ENCODE peak calls at places on chromosome 22, in four cellular contexts. X is RWPE1, P is heart right ventricle, U is cardiac fibroblast. C is an unnamed sample.

GRCh38 chr22:38873469-38874411 is 1.7 kb upstream of the CBX6 start:
- DNase-seq in X (no peak), P (no peak), U (no peak), C (no peak)

GRCh38 chr22:26835929-26836528 is 178.6 kb downstream of the MIAT start:
- DNase-seq in X (peak), P (no peak), U (peak), C (peak)

GRCh38 chr22:20427945-20428417 is 9.6 kb downstream of the SCARF2 start:
- DNase-seq in X (no peak), P (no peak), U (no peak), C (no peak)

GRCh38 chr22:19958083-19959042 is 16.7 kb upstream of the TXNRD2 start:
- DNase-seq in X (no peak), P (no peak), U (peak), C (no peak)

GRCh38 chr22:20922141-20922751 is 5.0 kb downstream of the CRKL start:
- DNase-seq in X (no peak), P (no peak), U (no peak), C (no peak)

GRCh38 chr22:27800250-27801131 is 1.1 kb downstream of the MN1 start:
- DNase-seq in X (peak), P (no peak), U (peak), C (peak)

GRCh38 chr22:19714320-19715252 is at the start of gene SEPTIN5:
- DNase-seq in X (no peak), P (no peak), U (no peak), C (no peak)

GRCh38 chr22:20506543-20507252 is 712 bp upstream of the MED15 start:
- DNase-seq in X (no peak), P (no peak), U (no peak), C (no peak)

GRCh38 chr22:47093720-47094119 is 331.3 kb downstream of the TBC1D22A start:
- DNase-seq in X (no peak), P (no peak), U (no peak), C (no peak)

GRCh38 chr22:32932176-32932575 is 126.0 kb downstream of the SYN3 start:
- DNase-seq in X (no peak), P (no peak), U (no peak), C (no peak)

GRCh38 chr22:48179571-48180546 is 1417.4 kb downstream of the TBC1D22A start:
- DNase-seq in X (no peak), P (no peak), U (no peak), C (no peak)

GRCh38 chr22:48688366-48688765 is 1139.3 kb downstream of the BRD1 start:
- DNase-seq in X (no peak), P (no peak), U (no peak), C (no peak)

GRCh38 chr22:33908201-33909074 is 11.8 kb downstream of the LARGE1 start:
- DNase-seq in X (no peak), P (no peak), U (no peak), C (no peak)

GRCh38 chr22:19871845-19872778 is 17.4 kb upstream of the GNB1L start:
- DNase-seq in X (no peak), P (no peak), U (no peak), C (no peak)

GRCh38 chr22:43434601-43435311 is 22.9 kb downstream of the MPPED1 start:
- DNase-seq in X (no peak), P (no peak), U (no peak), C (no peak)

GRCh38 chr22:19120829-19121630 is 1.2 kb downstream of the DGCR2 start:
- DNase-seq in X (peak), P (peak), U (peak), C (peak)

GRCh38 chr22:34105461-34106062 is 185.3 kb upstream of the LARGE1 start:
- DNase-seq in X (no peak), P (peak), U (peak), C (peak)

GRCh38 chr22:39384750-39385480 is 14.7 kb upstream of the TAB1 start:
- DNase-seq in X (no peak), P (no peak), U (peak), C (peak)

GRCh38 chr22:21992593-21993237 is 10.1 kb upstream of the TOP3B start:
- DNase-seq in X (no peak), P (no peak), U (no peak), C (no peak)

GRCh38 chr22:45446216-45446615 is 32.7 kb downstream of the RIBC2 start:
- DNase-seq in X (no peak), P (no peak), U (no peak), C (no peak)

GRCh38 chr22:46053563-46054090 is 76.7 kb upstream of the WNT7B start:
- DNase-seq in X (peak), P (peak), U (peak), C (peak)

GRCh38 chr22:32127904-32128303 is 31.2 kb downstream of the C22orf42 start:
- DNase-seq in X (no peak), P (no peak), U (no peak), C (no peak)

GRCh38 chr22:27797793-27798525 is 3.6 kb downstream of the MN1 start:
- DNase-seq in X (no peak), P (no peak), U (no peak), C (no peak)

GRCh38 chr22:27387561-27387960 is 414.0 kb downstream of the MN1 start:
- DNase-seq in X (no peak), P (no peak), U (no peak), C (no peak)

GRCh38 chr22:47839586-47840245 is 1077.3 kb downstream of the TBC1D22A start:
- DNase-seq in X (no peak), P (no peak), U (no peak), C (no peak)

GRCh38 chr22:25143161-25144076 is 56.2 kb upstream of the CRYBB3 start:
- DNase-seq in X (no peak), P (no peak), U (peak), C (no peak)

GRCh38 chr22:44998296-44998695 is 11.5 kb downstream of the PHF21B start:
- DNase-seq in X (no peak), P (no peak), U (no peak), C (no peak)

GRCh38 chr22:19593991-19594569 is 69.9 kb upstream of the CLDN5 start:
- DNase-seq in X (no peak), P (no peak), U (no peak), C (no peak)

GRCh38 chr22:30485362-30485988 is 13.7 kb upstream of the SEC14L3 start:
- DNase-seq in X (peak), P (peak), U (peak), C (peak)

GRCh38 chr22:49062155-49063039 is 765.3 kb downstream of the BRD1 start:
- DNase-seq in X (no peak), P (no peak), U (no peak), C (no peak)

GRCh38 chr22:26406118-26406517 is 22.9 kb upstream of the ASPHD2 start:
- DNase-seq in X (no peak), P (no peak), U (no peak), C (no peak)

GRCh38 chr22:32801436-32802290 is at the start of gene TIMP3:
- DNase-seq in X (peak), P (peak), U (peak), C (peak)

GRCh38 chr22:49039625-49040024 is 788.0 kb downstream of the BRD1 start:
- DNase-seq in X (no peak), P (no peak), U (no peak), C (no peak)

GRCh38 chr22:45336971-45337431 is 27.3 kb downstream of the FAM118A start:
- DNase-seq in X (no peak), P (peak), U (peak), C (no peak)

GRCh38 chr22:33565580-33565995 is 354.7 kb downstream of the LARGE1 start:
- DNase-seq in X (no peak), P (peak), U (no peak), C (no peak)

GRCh38 chr22:44312766-44313165 is at the start of gene SHISAL1:
- DNase-seq in X (no peak), P (no peak), U (peak), C (no peak)

GRCh38 chr22:19959043-19959586 is 17.5 kb upstream of the TXNRD2 start:
- DNase-seq in X (no peak), P (peak), U (peak), C (peak)

GRCh38 chr22:45612451-45612901 is 59.2 kb upstream of the ATXN10 start:
- DNase-seq in X (peak), P (peak), U (peak), C (no peak)

GRCh38 chr22:21666786-21667185 is 974 bp downstream of the PPIL2 start:
- DNase-seq in X (no peak), P (no peak), U (no peak), C (no peak)

GRCh38 chr22:32401486-32401885 is 10.6 kb downstream of the RTCB start:
- DNase-seq in X (no peak), P (no peak), U (no peak), C (no peak)

DNA sequence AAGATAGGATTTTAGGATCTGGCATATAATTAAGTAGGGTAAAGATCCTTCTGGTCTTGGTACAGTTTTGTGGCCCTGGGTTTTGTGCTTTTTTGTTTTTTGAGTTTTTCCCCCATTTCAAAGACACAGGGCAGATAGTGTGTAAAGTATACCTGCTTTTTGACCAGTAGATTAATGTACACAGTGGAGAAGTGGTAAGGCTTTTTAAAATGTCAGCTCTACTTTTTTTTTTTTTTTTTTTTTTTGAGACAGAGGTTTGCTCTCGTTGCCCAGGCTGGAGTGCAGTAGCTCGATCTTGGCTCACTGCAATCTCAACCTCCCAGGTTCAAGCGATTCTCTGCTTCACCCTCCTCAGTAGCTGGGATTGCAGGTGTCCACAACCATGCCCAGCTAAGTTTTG is 4.0 kb downstream of the EP300 start:
- DNase-seq in X (no peak), P (no peak), U (no peak), C (no peak)
- TF ChIP-seq CTCF in X (no peak), P (no peak), U (no peak), C (no peak)

GRCh38 chr22:50398698-50399648 is 55.8 kb downstream of the PPP6R2 start:
- DNase-seq in X (no peak), P (no peak), U (no peak), C (no peak)
- TF ChIP-seq CTCF in X (no peak), P (no peak), U (no peak), C (no peak)

DNA sequence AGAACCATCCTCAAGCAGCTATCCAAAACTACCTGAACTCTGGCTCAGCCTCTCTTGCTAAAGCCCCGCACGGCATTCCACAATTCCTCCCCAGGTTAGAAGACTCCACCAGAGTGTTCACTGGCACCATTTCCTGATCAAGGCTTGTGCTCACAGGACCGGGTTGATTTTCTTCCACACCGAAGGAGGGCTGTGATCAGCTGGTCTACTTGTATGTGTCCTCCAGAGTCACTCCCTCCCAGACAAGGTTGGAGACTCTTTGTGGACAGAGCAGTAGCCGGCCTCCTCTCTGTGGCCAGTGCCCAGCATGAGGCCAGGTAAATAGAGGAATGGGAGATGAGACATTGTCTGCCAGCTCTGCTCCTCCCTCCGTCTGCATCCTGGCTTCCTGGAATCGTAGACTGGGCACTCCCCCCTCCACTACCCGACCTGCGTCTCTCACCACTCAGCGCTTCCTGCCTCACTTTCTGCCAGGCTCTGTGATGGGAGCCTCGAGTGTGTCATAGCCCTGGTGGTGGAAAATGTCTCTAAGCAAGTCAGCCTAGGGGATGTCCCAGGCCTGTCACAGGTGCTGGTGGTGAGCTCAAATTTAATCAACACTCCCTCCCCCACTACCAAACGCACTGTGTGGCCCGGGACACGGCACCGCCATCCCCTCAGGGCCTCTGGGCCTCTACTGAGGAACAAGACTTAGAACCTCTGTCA is 12.5 kb upstream of the TMPRSS6 start:
- DNase-seq in X (peak), P (no peak), U (peak), C (no peak)
- TF ChIP-seq CTCF in X (no peak), P (no peak), U (peak), C (no peak)

DNA sequence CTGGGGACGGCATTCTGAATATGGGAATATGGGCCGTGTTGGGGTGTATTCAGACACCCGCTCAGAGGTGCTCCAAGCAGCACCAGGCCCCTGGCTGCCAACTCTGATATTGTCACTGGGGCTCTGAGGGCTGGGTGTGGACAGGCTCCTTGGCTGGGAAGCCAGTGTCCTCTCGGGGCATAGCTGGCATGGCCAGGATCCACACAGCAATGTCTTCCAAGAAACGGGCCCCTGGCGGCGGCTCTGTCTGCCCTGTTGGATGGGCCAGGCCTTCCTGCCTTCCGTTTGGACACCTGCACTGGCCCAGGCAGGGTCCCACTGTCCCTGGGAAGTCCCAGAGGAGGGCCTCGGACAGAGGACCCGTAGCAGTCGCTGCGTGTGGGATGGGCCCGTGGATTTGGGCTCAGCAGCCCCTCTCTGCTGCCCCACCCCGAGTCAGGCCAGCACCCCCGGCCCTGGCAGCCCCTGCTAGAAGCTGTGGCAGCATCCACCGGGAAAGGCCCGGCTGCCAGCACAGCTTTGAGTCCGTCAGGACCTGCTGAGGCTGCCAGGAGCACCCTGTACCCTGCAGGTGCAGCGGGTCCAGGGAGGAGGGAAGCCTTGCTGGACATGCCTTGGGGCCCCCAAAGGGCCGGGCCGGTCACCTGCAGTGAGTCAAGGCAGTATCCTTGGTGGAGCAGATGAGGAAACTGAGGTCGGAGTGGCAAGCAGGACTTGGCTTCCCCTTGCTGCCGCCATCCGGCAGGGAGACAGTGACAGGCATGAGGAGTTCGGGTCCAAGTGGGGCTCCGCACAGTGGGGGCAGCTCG is 4.1 kb downstream of the PANX2 start:
- DNase-seq in X (no peak), P (no peak), U (no peak), C (no peak)
- TF ChIP-seq CTCF in X (no peak), P (no peak), U (no peak), C (no peak)

DNA sequence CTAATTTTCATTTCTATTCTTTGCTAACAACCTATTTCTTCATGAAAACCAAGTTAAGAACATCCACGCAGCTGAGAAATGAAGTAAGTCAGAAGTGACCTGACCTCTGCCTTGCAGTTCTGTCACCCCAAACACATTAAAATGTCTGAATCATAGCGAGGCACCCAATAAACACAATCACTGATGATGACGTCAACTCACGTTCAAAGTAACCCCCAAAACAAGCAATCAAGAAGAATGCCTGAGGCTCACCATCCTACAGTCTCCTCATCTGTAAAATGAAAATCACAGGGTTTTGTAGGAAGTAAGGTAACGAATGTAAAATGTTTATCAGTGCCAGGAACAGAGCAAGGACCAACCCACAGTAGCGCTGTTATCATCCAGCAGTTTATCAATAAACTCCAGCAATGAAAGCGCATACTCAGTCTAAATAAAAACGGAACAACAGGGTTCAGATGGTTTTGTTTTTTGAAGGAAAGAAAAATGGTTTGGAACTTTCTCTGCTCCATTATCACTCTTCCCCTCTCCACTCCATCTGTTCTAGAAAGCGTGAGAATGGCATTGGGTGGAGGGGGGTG is 110.6 kb downstream of the MICAL3 start:
- DNase-seq in X (no peak), P (no peak), U (no peak), C (no peak)
- TF ChIP-seq CTCF in X (no peak), P (no peak), U (no peak), C (no peak)

GRCh38 chr22:24106385-24107381 is 74.6 kb upstream of the SUSD2 start:
- DNase-seq in X (no peak), P (peak), U (peak), C (no peak)
- TF ChIP-seq CTCF in X (no peak), P (peak), U (peak), C (no peak)

GRCh38 chr22:35548762-35549106 is 8.1 kb downstream of the RASD2 start:
- DNase-seq in X (no peak), P (no peak), U (no peak), C (no peak)
- TF ChIP-seq CTCF in X (no peak), P (no peak), U (no peak), C (no peak)

C was measured in Calu3.